ENCODE peak calls at places on chromosomes 6 and 20, in five cellular contexts. T, Z, L, S and M are unnamed samples.

GRCh38 chr6:39377530-39377929 is 55.0 kb upstream of the KCNK16 start:
- DNase-seq in T (peak; percentile 30), Z (peak; percentile 74), L (peak; percentile 64), S (peak; percentile 65), M (peak; percentile 90)

GRCh38 chr20:33000802-33001466 is 3.3 kb downstream of the SUN5 start:
- DNase-seq in T (no peak), Z (no peak), L (no peak), S (no peak), M (no peak)

GRCh38 chr6:63805808-63806572 is 170.4 kb downstream of the PHF3 start:
- DNase-seq in T (no peak), Z (no peak), L (peak; percentile 37), S (no peak), M (no peak)

GRCh38 chr6:967666-968065 is 274.7 kb upstream of the EXOC2 start:
- DNase-seq in T (no peak), Z (no peak), L (no peak), S (no peak), M (no peak)

GRCh38 chr6:48412656-48413055 is 301.7 kb upstream of the PTCHD4 start:
- DNase-seq in T (no peak), Z (no peak), L (no peak), S (no peak), M (no peak)

GRCh38 chr20:57755609-57756008 is 45.8 kb upstream of the PMEPA1 start:
- DNase-seq in T (no peak), Z (no peak), L (no peak), S (peak; percentile 1), M (no peak)

GRCh38 chr6:44841829-44842228 is 454.3 kb downstream of the CDC5L start:
- DNase-seq in T (no peak), Z (no peak), L (no peak), S (no peak), M (no peak)

GRCh38 chr6:9139762-9140161 is 704.4 kb upstream of the SLC35B3 start:
- DNase-seq in T (no peak), Z (no peak), L (peak; percentile 47), S (no peak), M (no peak)

GRCh38 chr20:62423326-62423706 is 4.0 kb downstream of the RBBP8NL start:
- DNase-seq in T (no peak), Z (no peak), L (no peak), S (no peak), M (no peak)

GRCh38 chr6:40197371-40197770 is 263.1 kb upstream of the MOCS1 start:
- DNase-seq in T (no peak), Z (no peak), L (no peak), S (no peak), M (no peak)

GRCh38 chr20:61135966-61136365 is 116.1 kb upstream of the CDH4 start:
- DNase-seq in T (no peak), Z (peak; percentile 62), L (no peak), S (no peak), M (no peak)

GRCh38 chr6:17318435-17319165 is 37.4 kb downstream of the RBM24 start:
- DNase-seq in T (no peak), Z (no peak), L (no peak), S (no peak), M (no peak)

GRCh38 chr20:50163570-50164317 is 10.2 kb upstream of the PEDS1 start:
- DNase-seq in T (no peak), Z (peak; percentile 7), L (no peak), S (peak; percentile 55), M (no peak)

GRCh38 chr6:15661815-15662245 is 998 bp downstream of the DTNBP1 start:
- DNase-seq in T (no peak), Z (no peak), L (no peak), S (no peak), M (no peak)

GRCh38 chr20:31913431-31914157 is 38.3 kb downstream of the PDRG1 start:
- DNase-seq in T (no peak), Z (no peak), L (no peak), S (no peak), M (no peak)

GRCh38 chr20:58883243-58883691 is 30.8 kb downstream of the GNAS start:
- DNase-seq in T (no peak), Z (no peak), L (no peak), S (no peak), M (no peak)